ENCODE peak calls at places on chromosomes 3 and 15, in seven cellular contexts. Y is heart left ventricle, D is aorta, Z is endothelial cell of umbilical vein, E is H1, A is PC-3, N is breast epithelium. W is an unnamed sample. For H3K4me1 and H3K36me3, the result is how much of the 10 kb centered on the place peaks cover.

GRCh38 chr15:48393650-48394049 is 62.4 kb downstream of the DUT start:
- DNase-seq in Y (peak), D (peak), Z (peak), E (no peak), A (no peak), N (no peak), W (no peak)

GRCh38 chr15:101168463-101168824 is 83.4 kb downstream of the CHSY1 start:
- DNase-seq in Y (peak), D (peak), Z (no peak), E (no peak), A (no peak), N (no peak), W (no peak)

GRCh38 chr3:55006277-55006676 is 78.4 kb upstream of the LRTM1 start:
- DNase-seq in Y (no peak), D (no peak), Z (no peak), E (no peak), A (no peak), N (no peak), W (no peak)

GRCh38 chr15:78321041-78321570 is 19.0 kb upstream of the CRABP1 start:
- DNase-seq in Y (no peak), D (no peak), Z (no peak), E (no peak), A (no peak), N (no peak), W (no peak)

GRCh38 chr15:98526094-98526493 is 122.2 kb upstream of the IGF1R start:
- DNase-seq in Y (no peak), D (no peak), Z (no peak), E (no peak), A (no peak), N (no peak), W (no peak)

GRCh38 chr3:168341192-168341816 is 245.6 kb upstream of the GOLIM4 start:
- DNase-seq in Y (no peak), D (no peak), Z (no peak), E (no peak), A (peak), N (no peak), W (no peak)

GRCh38 chr3:149610351-149611105 is 47.3 kb downstream of the WWTR1 start:
- DNase-seq in Y (no peak), D (no peak), Z (peak), E (no peak), A (no peak), N (no peak), W (no peak)

GRCh38 chr3:151690645-151691044 is 43.1 kb upstream of the AADACL2 start:
- DNase-seq in Y (no peak), D (no peak), Z (no peak), E (no peak), A (no peak), N (no peak), W (no peak)

GRCh38 chr3:158272071-158272470 is 162.2 kb downstream of the RSRC1 start:
- DNase-seq in Y (no peak), D (no peak), Z (no peak), E (no peak), A (no peak), N (no peak), W (no peak)

GRCh38 chr15:90402230-90402629 is 14.2 kb downstream of the IQGAP1 start:
- DNase-seq in Y (no peak), D (peak), Z (peak), E (no peak), A (peak), N (no peak), W (no peak)

GRCh38 chr3:122307987-122308386 is 17.1 kb upstream of the CSTA start:
- DNase-seq in Y (no peak), D (no peak), Z (no peak), E (no peak), A (no peak), N (no peak), W (no peak)

GRCh38 chr15:79505956-79506355 is 73.8 kb downstream of the MINAR1 start:
- DNase-seq in Y (no peak), D (no peak), Z (no peak), E (no peak), A (no peak), N (no peak), W (no peak)

GRCh38 chr3:14761121-14761672 is 57.6 kb upstream of the FGD5 start:
- DNase-seq in Y (no peak), D (no peak), Z (no peak), E (no peak), A (no peak), N (no peak), W (no peak)

GRCh38 chr3:25080461-25080860 is 347.6 kb upstream of the RARB start:
- DNase-seq in Y (no peak), D (no peak), Z (no peak), E (no peak), A (no peak), N (no peak), W (no peak)

GRCh38 chr3:184679056-184679502 is 32.8 kb downstream of the MAGEF1 start:
- DNase-seq in Y (peak), D (no peak), Z (no peak), E (no peak), A (no peak), N (no peak), W (no peak)

GRCh38 chr3:53845881-53846133 is 412 bp downstream of the CHDH start:
- DNase-seq in Y (no peak), D (no peak), Z (no peak), E (no peak), A (no peak), N (no peak), W (no peak)

GRCh38 chr3:13951184-13951583 is 71.3 kb upstream of the WNT7A start:
- DNase-seq in Y (no peak), D (no peak), Z (no peak), E (no peak), A (no peak), N (no peak), W (no peak)

GRCh38 chr15:33679065-33679464 is 289.2 kb upstream of the CHRM5 start:
- DNase-seq in Y (no peak), D (no peak), Z (no peak), E (no peak), A (no peak), N (no peak), W (no peak)

GRCh38 chr3:192514081-192514753 is 213.1 kb downstream of the FGF12 start:
- DNase-seq in Y (no peak), D (no peak), Z (peak), E (no peak), A (peak), N (no peak), W (no peak)

GRCh38 chr3:79380581-79380980 is 387.2 kb downstream of the ROBO1 start:
- DNase-seq in Y (no peak), D (no peak), Z (no peak), E (no peak), A (peak), N (no peak), W (no peak)

GRCh38 chr3:44117736-44118135 is 124.0 kb upstream of the TOPAZ1 start:
- DNase-seq in Y (no peak), D (no peak), Z (no peak), E (no peak), A (no peak), N (no peak), W (no peak)

GRCh38 chr3:127740136-127740915 is 67.6 kb downstream of the ABTB1 start:
- DNase-seq in Y (peak), D (no peak), Z (no peak), E (no peak), A (no peak), N (peak), W (no peak)

GRCh38 chr3:127738192-127738840 is 65.6 kb downstream of the ABTB1 start:
- DNase-seq in Y (peak), D (no peak), Z (no peak), E (no peak), A (peak), N (peak), W (no peak)

GRCh38 chr3:127741690-127742089 is 68.9 kb downstream of the ABTB1 start:
- DNase-seq in Y (no peak), D (no peak), Z (no peak), E (no peak), A (no peak), N (no peak), W (no peak)

GRCh38 chr3:127741246-127741645 is 68.5 kb downstream of the ABTB1 start:
- DNase-seq in Y (no peak), D (no peak), Z (no peak), E (no peak), A (no peak), N (peak), W (no peak)

GRCh38 chr3:127739347-127740135 is 66.8 kb downstream of the ABTB1 start:
- DNase-seq in Y (no peak), D (no peak), Z (no peak), E (no peak), A (no peak), N (peak), W (no peak)
- H3K4me1 ChIP-seq in Y (half or more), D (under half), Z (under half), E (under half), A (under half), N (under half), W (under half)

GRCh38 chr3:105835606-105836005 is 33.2 kb downstream of the CBLB start:
- DNase-seq in Y (no peak), D (no peak), Z (no peak), E (no peak), A (peak), N (no peak), W (no peak)

GRCh38 chr3:105837947-105838346 is 30.9 kb downstream of the CBLB start:
- DNase-seq in Y (no peak), D (no peak), Z (no peak), E (no peak), A (no peak), N (no peak), W (no peak)

GRCh38 chr3:105834768-105835167 is 34.0 kb downstream of the CBLB start:
- DNase-seq in Y (no peak), D (no peak), Z (no peak), E (no peak), A (peak), N (no peak), W (no peak)

GRCh38 chr3:105836533-105836932 is 32.3 kb downstream of the CBLB start:
- DNase-seq in Y (no peak), D (no peak), Z (no peak), E (no peak), A (peak), N (no peak), W (no peak)

GRCh38 chr3:105837143-105837740 is 31.6 kb downstream of the CBLB start:
- DNase-seq in Y (no peak), D (no peak), Z (no peak), E (no peak), A (no peak), N (no peak), W (no peak)
- H3K4me3 ChIP-seq in Y (no peak), D (no peak), Z (no peak), E (no peak), A (no peak), N (no peak), W (no peak)

DNA sequence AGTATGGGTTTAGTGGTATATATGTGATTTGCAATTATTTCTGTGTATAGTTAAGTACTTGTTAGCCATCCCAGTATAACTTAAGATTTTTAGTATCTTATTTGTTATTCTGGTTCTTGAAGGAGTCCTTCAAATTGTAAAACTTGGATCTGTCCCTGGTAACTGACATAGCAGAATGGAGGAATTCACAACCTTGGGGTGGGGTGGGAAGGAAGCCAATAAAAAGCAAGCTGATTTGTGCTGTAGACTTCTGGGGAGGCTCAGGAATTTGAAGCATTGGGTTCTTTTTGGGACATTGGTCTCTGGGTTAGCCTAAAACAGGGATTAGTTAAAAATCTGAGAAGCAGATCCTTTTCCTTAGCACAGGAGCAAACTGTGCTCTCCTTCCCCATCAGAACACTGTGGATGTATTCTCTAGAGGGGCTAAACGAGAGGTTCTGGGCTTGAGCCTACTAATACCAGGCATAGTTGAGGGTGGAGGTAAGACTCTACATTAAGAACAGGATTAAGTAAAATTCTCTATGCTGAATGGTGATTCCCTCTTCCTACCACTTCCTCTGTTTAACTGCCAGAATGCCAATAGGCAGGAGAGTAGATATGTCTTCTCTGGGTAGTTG is 42.2 kb downstream of the GMPS start:
- DNase-seq in Y (no peak), D (no peak), Z (no peak), E (no peak), A (no peak), N (no peak), W (no peak)
- H3K36me3 ChIP-seq in Y (half or more), D (under half), Z (under half), E (half or more), A (under half), N (under half), W (under half)

DNA sequence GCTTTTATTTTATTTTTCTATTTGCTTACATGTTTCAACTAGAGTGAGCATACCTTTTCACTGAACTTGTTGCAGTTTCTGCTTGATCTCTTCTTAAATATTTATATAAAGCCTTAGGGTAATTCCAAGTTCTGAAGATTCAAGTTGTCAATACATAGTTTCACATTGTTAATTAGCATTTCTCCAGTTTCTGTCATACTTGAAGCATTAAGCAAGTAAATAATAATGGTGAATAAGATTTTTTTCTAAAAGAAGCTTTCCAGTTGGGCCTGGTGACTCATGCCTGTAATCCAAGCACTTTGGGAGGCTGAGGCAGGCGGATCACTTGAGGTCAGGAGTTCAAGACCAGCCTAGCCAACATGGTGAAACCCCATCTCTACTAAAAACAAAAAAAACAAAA is 53.9 kb downstream of the CALML4 start:
- DNase-seq in Y (no peak), D (no peak), Z (no peak), E (no peak), A (no peak), N (no peak), W (no peak)
- H3K4me1 ChIP-seq in Y (under half), D (under half), Z (under half), E (under half), A (under half), N (under half), W (under half)

GRCh38 chr15:40239671-40240618 is 1.1 kb downstream of the PAK6 start:
- DNase-seq in Y (no peak), D (no peak), Z (no peak), E (no peak), A (peak), N (no peak), W (no peak)

GRCh38 chr15:40240619-40241304 is 1.9 kb downstream of the PAK6 start:
- DNase-seq in Y (no peak), D (no peak), Z (no peak), E (no peak), A (peak), N (no peak), W (no peak)

GRCh38 chr15:40242216-40242599 is 3.3 kb downstream of the PAK6 start:
- DNase-seq in Y (no peak), D (no peak), Z (no peak), E (no peak), A (no peak), N (no peak), W (no peak)

GRCh38 chr15:40242671-40243070 is 3.8 kb downstream of the PAK6 start:
- DNase-seq in Y (no peak), D (no peak), Z (no peak), E (no peak), A (no peak), N (no peak), W (no peak)

DNA sequence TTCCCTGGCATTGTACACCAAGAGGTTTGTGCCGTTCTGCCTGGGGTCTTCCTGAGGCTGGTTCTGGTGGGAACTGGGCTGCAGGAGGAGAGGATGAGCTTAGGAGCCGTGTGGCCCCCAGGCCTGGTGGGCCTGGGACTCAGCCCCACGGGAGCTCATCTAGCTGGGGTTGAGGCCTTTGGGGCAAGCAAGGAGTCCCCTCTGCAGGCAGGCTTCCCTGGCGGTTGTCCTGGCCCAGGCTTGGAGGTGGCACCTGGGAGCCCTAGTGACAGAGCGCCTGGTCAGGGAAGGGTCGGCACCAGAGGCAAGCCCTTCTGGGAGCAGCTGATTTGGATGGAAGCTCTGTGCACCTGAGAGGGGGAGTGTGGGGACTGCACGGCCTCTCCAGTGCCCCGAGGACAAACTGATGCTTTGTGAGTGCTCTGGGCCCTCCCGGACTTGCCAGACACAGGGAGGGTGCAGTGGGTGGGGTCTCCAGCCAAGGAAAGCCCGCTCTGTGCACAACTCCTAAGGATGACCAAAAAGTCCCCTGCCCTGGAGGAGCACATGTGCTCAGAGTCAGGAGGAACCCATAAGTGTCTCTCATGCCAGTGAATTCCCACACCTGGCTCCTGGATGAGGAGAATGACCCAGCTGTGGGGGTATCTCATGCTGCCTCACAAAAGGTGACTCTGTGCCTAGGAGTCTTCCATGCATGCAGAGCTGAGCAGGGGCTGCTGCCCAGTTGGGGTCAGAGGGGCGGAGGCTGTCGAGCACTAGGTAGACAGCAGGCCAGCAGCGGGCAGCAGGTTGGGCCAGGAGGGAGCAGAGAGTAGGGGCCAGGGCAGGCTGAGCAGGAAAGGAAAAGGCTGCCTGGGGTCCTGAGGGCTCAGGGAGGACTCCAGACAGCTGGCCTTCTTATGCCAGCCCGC is 2.7 kb downstream of the PAK6 start:
- DNase-seq in Y (no peak), D (no peak), Z (no peak), E (no peak), A (no peak), N (no peak), W (no peak)
- H3K4me3 ChIP-seq in Y (no peak), D (no peak), Z (no peak), E (no peak), A (no peak), N (peak), W (no peak)

GRCh38 chr3:125003369-125003853 is 52.4 kb downstream of the HEG1 start:
- DNase-seq in Y (peak), D (no peak), Z (no peak), E (no peak), A (peak), N (no peak), W (no peak)

GRCh38 chr3:125000661-125001060 is 55.1 kb downstream of the HEG1 start:
- DNase-seq in Y (no peak), D (no peak), Z (no peak), E (no peak), A (no peak), N (no peak), W (no peak)

GRCh38 chr3:125002414-125002811 is 53.4 kb downstream of the HEG1 start:
- DNase-seq in Y (no peak), D (no peak), Z (no peak), E (no peak), A (no peak), N (no peak), W (no peak)

GRCh38 chr3:125002834-125003368 is 52.9 kb downstream of the HEG1 start:
- DNase-seq in Y (no peak), D (no peak), Z (no peak), E (no peak), A (no peak), N (no peak), W (no peak)

GRCh38 chr3:125001557-125002413 is 54.0 kb downstream of the HEG1 start:
- DNase-seq in Y (no peak), D (no peak), Z (no peak), E (no peak), A (no peak), N (no peak), W (peak)
- H3K36me3 ChIP-seq in Y (half or more), D (under half), Z (under half), E (under half), A (under half), N (under half), W (half or more)

DNA sequence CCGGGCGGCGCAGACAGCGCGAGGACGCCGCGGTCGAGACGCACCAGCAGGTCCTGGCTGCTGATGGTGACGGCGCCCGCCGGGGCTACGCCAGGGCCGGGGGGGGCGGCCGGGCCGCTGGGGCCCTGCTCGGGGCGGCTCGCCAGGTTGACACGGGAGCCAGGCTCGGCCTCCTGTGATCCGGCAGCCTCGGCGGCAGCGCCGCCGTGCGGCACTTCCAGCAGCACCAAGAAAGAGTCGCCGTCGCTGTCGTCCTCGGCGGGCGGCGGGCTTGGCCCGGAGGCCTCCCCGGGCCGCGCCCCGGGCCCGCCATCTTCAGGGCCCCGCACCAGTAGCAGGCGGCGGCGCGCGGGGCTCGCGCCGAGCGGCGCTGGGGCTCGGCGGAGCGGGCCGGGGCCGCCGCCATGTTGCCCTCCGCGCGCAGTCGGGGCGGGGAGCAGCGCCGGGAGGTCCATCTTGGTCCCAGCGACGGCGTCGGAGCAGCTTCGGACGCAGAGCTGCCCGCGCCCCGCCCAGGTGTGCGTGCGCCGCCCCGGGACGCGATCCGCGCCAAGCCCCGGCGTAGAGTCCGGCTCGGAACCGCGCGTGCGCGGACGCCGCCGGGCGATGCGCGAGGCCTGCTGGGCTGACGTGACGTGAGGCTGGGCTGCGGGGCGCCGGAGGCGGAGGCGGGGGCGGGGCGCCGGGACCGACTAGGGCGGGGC is at the start of gene ZXDC:
- DNase-seq in Y (peak), D (peak), Z (peak), E (peak), A (peak), N (peak), W (peak)
- H3K4me1 ChIP-seq in Y (under half), D (under half), Z (under half), E (under half), A (under half), N (under half), W (under half)

DNA sequence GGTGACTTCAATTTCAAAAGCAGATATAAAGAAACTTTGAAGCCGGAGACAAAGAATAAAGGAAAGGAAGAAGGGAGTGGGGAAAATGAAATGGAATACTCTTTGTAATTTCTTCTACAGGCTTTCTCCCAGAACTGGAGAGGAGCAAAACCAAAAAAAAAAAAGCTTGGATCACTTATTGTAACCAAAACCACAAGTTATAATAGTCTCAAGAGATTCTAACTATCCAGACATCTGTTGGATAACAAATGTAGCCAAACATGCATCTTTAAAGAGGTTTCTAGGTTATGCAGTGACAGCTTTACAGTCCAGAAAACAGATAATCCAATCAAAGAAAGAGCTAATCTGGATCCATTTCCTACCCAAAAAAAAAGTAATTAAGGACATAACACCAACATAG is 36.2 kb downstream of the VGLL3 start:
- DNase-seq in Y (no peak), D (no peak), Z (no peak), E (no peak), A (no peak), N (no peak), W (no peak)
- H3K4me3 ChIP-seq in Y (no peak), D (no peak), Z (no peak), E (no peak), A (no peak), N (no peak), W (no peak)

W was measured in naive thymus-derived CD4-positive, alpha-beta T cell.